ENCODE peak calls at places on chromosomes 4 and X, in five cellular contexts. One of them, this sample, is unnamed.
A peak's percentile ranks its signal among the peaks of the same experiment; 100 is the strongest.

GRCh38 chr4:41061482-41062185 is 152.7 kb downstream of the APBB2 start:
- DNase-seq in astrocyte of the spinal cord: peak; percentile 32
- DNase-seq in BJ: no peak
- DNase-seq in uterus: no peak
- DNase-seq in mammary epithelial cell: no peak
- DNase-seq in this sample: no peak

GRCh38 chrX:13081385-13082285 is 37.2 kb upstream of the FAM9C start:
- DNase-seq in astrocyte of the spinal cord: no peak
- DNase-seq in BJ: no peak
- DNase-seq in uterus: no peak
- DNase-seq in mammary epithelial cell: no peak
- DNase-seq in this sample: no peak

GRCh38 chrX:82528525-82528924 is 979.6 kb upstream of the POU3F4 start:
- DNase-seq in astrocyte of the spinal cord: no peak
- DNase-seq in BJ: no peak
- DNase-seq in uterus: no peak
- DNase-seq in mammary epithelial cell: no peak
- DNase-seq in this sample: no peak

GRCh38 chrX:2463973-2464676 is 36.7 kb downstream of the DHRSX start:
- DNase-seq in astrocyte of the spinal cord: peak; percentile 14
- DNase-seq in BJ: no peak
- DNase-seq in uterus: no peak
- DNase-seq in mammary epithelial cell: no peak
- DNase-seq in this sample: no peak

GRCh38 chr4:155478336-155478825 is 101.6 kb upstream of the MAP9 start:
- DNase-seq in astrocyte of the spinal cord: no peak
- DNase-seq in BJ: no peak
- DNase-seq in uterus: no peak
- DNase-seq in mammary epithelial cell: no peak
- DNase-seq in this sample: no peak

GRCh38 chr4:102606261-102606660 is 105.1 kb downstream of the NFKB1 start:
- DNase-seq in astrocyte of the spinal cord: no peak
- DNase-seq in BJ: no peak
- DNase-seq in uterus: no peak
- DNase-seq in mammary epithelial cell: no peak
- DNase-seq in this sample: no peak

GRCh38 chrX:1599791-1600405 is 8.5 kb downstream of the AKAP17A start:
- DNase-seq in astrocyte of the spinal cord: no peak
- DNase-seq in BJ: no peak
- DNase-seq in uterus: no peak
- DNase-seq in mammary epithelial cell: no peak
- DNase-seq in this sample: no peak

GRCh38 chr4:139556735-139557505 is 901 bp upstream of the SETD7 start:
- DNase-seq in astrocyte of the spinal cord: peak; percentile 33
- DNase-seq in BJ: no peak
- DNase-seq in uterus: peak; percentile 58
- DNase-seq in mammary epithelial cell: peak; percentile 37
- DNase-seq in this sample: no peak

GRCh38 chr4:162056947-162057346 is 106.9 kb downstream of the FSTL5 start:
- DNase-seq in astrocyte of the spinal cord: no peak
- DNase-seq in BJ: no peak
- DNase-seq in uterus: no peak
- DNase-seq in mammary epithelial cell: no peak
- DNase-seq in this sample: no peak

GRCh38 chr4:151711680-151712079 is 49.1 kb downstream of the GATB start:
- DNase-seq in astrocyte of the spinal cord: no peak
- DNase-seq in BJ: no peak
- DNase-seq in uterus: no peak
- DNase-seq in mammary epithelial cell: no peak
- DNase-seq in this sample: no peak

GRCh38 chr4:36757623-36758311 is 476.4 kb downstream of the DTHD1 start:
- DNase-seq in astrocyte of the spinal cord: no peak
- DNase-seq in BJ: no peak
- DNase-seq in uterus: no peak
- DNase-seq in mammary epithelial cell: no peak
- DNase-seq in this sample: no peak

GRCh38 chr4:152099061-152099425 is 338.2 kb upstream of the GATB start:
- DNase-seq in astrocyte of the spinal cord: no peak
- DNase-seq in BJ: no peak
- DNase-seq in uterus: no peak
- DNase-seq in mammary epithelial cell: no peak
- DNase-seq in this sample: no peak

GRCh38 chr4:148116264-148116663 is 325.9 kb downstream of the NR3C2 start:
- DNase-seq in astrocyte of the spinal cord: peak; percentile 83
- DNase-seq in BJ: peak; percentile 15
- DNase-seq in uterus: no peak
- DNase-seq in mammary epithelial cell: no peak
- DNase-seq in this sample: peak; percentile 44

GRCh38 chr4:170111546-170111945 is 21.8 kb upstream of the AADAT start:
- DNase-seq in astrocyte of the spinal cord: no peak
- DNase-seq in BJ: no peak
- DNase-seq in uterus: no peak
- DNase-seq in mammary epithelial cell: no peak
- DNase-seq in this sample: no peak

GRCh38 chr4:11436084-11436483 is 7.4 kb upstream of the HS3ST1 start:
- DNase-seq in astrocyte of the spinal cord: no peak
- DNase-seq in BJ: no peak
- DNase-seq in uterus: no peak
- DNase-seq in mammary epithelial cell: no peak
- DNase-seq in this sample: no peak

GRCh38 chrX:137428251-137428661 is 137.7 kb upstream of the ZIC3 start:
- DNase-seq in astrocyte of the spinal cord: no peak
- DNase-seq in BJ: no peak
- DNase-seq in uterus: no peak
- DNase-seq in mammary epithelial cell: no peak
- DNase-seq in this sample: no peak

GRCh38 chr4:188110741-188111458 is 1.5 kb upstream of the TRIML2 start:
- DNase-seq in astrocyte of the spinal cord: no peak
- DNase-seq in BJ: no peak
- DNase-seq in uterus: no peak
- DNase-seq in mammary epithelial cell: peak; percentile 78
- DNase-seq in this sample: no peak

GRCh38 chrX:130212371-130212770 is 40.6 kb downstream of the RAB33A start:
- DNase-seq in astrocyte of the spinal cord: no peak
- DNase-seq in BJ: no peak
- DNase-seq in uterus: no peak
- DNase-seq in mammary epithelial cell: no peak
- DNase-seq in this sample: no peak

GRCh38 chr4:54233697-54234496 is 4.8 kb downstream of the PDGFRA start:
- DNase-seq in astrocyte of the spinal cord: peak; percentile 84
- DNase-seq in BJ: no peak
- DNase-seq in uterus: peak; percentile 82
- DNase-seq in mammary epithelial cell: peak; percentile 59
- DNase-seq in this sample: no peak

GRCh38 chr4:65340382-65341109 is 329.7 kb downstream of the EPHA5 start:
- DNase-seq in astrocyte of the spinal cord: no peak
- DNase-seq in BJ: no peak
- DNase-seq in uterus: no peak
- DNase-seq in mammary epithelial cell: no peak
- DNase-seq in this sample: no peak

GRCh38 chrX:69133561-69134542 is 31.4 kb downstream of the PJA1 start:
- DNase-seq in astrocyte of the spinal cord: peak; percentile 63
- DNase-seq in BJ: no peak
- DNase-seq in uterus: peak; percentile 49
- DNase-seq in mammary epithelial cell: peak; percentile 61
- DNase-seq in this sample: peak; percentile 46

GRCh38 chr4:129561280-129561679 is 465.3 kb downstream of the C4orf33 start:
- DNase-seq in astrocyte of the spinal cord: no peak
- DNase-seq in BJ: no peak
- DNase-seq in uterus: no peak
- DNase-seq in mammary epithelial cell: no peak
- DNase-seq in this sample: no peak

GRCh38 chrX:148572332-148572731 is 71.9 kb downstream of the AFF2 start:
- DNase-seq in astrocyte of the spinal cord: no peak
- DNase-seq in BJ: no peak
- DNase-seq in uterus: no peak
- DNase-seq in mammary epithelial cell: peak; percentile 41
- DNase-seq in this sample: no peak

GRCh38 chr4:78720151-78720726 is 55.9 kb upstream of the BMP2K start:
- DNase-seq in astrocyte of the spinal cord: no peak
- DNase-seq in BJ: no peak
- DNase-seq in uterus: no peak
- DNase-seq in mammary epithelial cell: no peak
- DNase-seq in this sample: no peak

GRCh38 chr4:24394041-24394440 is 190.3 kb downstream of the DHX15 start:
- DNase-seq in astrocyte of the spinal cord: peak; percentile 78
- DNase-seq in BJ: peak; percentile 1
- DNase-seq in uterus: no peak
- DNase-seq in mammary epithelial cell: no peak
- DNase-seq in this sample: no peak

GRCh38 chr4:161604516-161605300 is 559.1 kb downstream of the FSTL5 start:
- DNase-seq in astrocyte of the spinal cord: no peak
- DNase-seq in BJ: no peak
- DNase-seq in uterus: no peak
- DNase-seq in mammary epithelial cell: no peak
- DNase-seq in this sample: no peak

GRCh38 chrX:101462892-101463291 is 22.4 kb upstream of the ARMCX4 start:
- DNase-seq in astrocyte of the spinal cord: peak; percentile 22
- DNase-seq in BJ: no peak
- DNase-seq in uterus: no peak
- DNase-seq in mammary epithelial cell: peak; percentile 16
- DNase-seq in this sample: no peak

GRCh38 chr4:40576651-40577480 is 52.8 kb downstream of the RBM47 start:
- DNase-seq in astrocyte of the spinal cord: peak; percentile 82
- DNase-seq in BJ: peak; percentile 51
- DNase-seq in uterus: peak; percentile 25
- DNase-seq in mammary epithelial cell: peak; percentile 78
- DNase-seq in this sample: peak; percentile 50

DNA sequence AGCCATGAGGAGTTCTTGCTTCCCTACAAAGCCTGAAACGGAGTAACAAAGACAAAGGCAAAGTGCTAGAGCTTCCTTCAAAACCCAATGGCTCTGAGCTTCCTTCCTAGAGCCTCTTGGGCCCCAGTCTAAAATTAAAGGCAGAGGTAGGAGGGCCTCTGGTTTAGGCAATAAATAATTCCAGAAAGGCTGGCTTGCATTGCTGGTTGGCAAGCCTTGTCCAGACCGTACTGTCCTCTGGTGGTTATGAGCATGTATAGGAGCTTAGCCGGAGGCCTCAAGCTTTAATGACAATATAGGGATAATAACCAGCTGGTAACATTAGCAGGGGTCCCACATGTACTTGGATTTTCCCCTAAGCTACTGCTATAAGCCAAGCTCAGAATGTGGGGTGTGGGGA is 237.3 kb downstream of the AR start:
- DNase-seq in astrocyte of the spinal cord: no peak
- DNase-seq in BJ: no peak
- DNase-seq in uterus: peak; percentile 35
- DNase-seq in mammary epithelial cell: no peak
- DNase-seq in this sample: no peak
- TF ChIP-seq CTCF in astrocyte of the spinal cord: peak; percentile 40
- TF ChIP-seq CTCF in BJ: peak; percentile 60
- TF ChIP-seq CTCF in uterus: peak; percentile 40
- TF ChIP-seq CTCF in mammary epithelial cell: no peak
- TF ChIP-seq CTCF in this sample: peak; percentile 52

GRCh38 chr4:42399393-42399792 is 2.1 kb downstream of the SHISA3 start:
- DNase-seq in astrocyte of the spinal cord: no peak
- DNase-seq in BJ: no peak
- DNase-seq in uterus: no peak
- DNase-seq in mammary epithelial cell: no peak
- DNase-seq in this sample: no peak
- H3K4me3 ChIP-seq in astrocyte of the spinal cord: no peak overlapping the region
- H3K4me3 ChIP-seq in BJ: no peak overlapping the region
- H3K4me3 ChIP-seq in uterus: no peak overlapping the region
- H3K4me3 ChIP-seq in mammary epithelial cell: no peak overlapping the region
- H3K4me3 ChIP-seq in this sample: no peak overlapping the region

GRCh38 chrX:49101629-49101984 is 21.9 kb upstream of the WDR45 start:
- DNase-seq in astrocyte of the spinal cord: no peak
- DNase-seq in BJ: no peak
- DNase-seq in uterus: no peak
- DNase-seq in mammary epithelial cell: no peak
- DNase-seq in this sample: no peak
- TF ChIP-seq CTCF in astrocyte of the spinal cord: no peak
- TF ChIP-seq CTCF in BJ: no peak
- TF ChIP-seq CTCF in uterus: no peak
- TF ChIP-seq CTCF in mammary epithelial cell: no peak
- TF ChIP-seq CTCF in this sample: no peak

GRCh38 chr4:8279321-8280157 is 10.0 kb downstream of the HTRA3 start:
- DNase-seq in astrocyte of the spinal cord: no peak
- DNase-seq in BJ: no peak
- DNase-seq in uterus: no peak
- DNase-seq in mammary epithelial cell: no peak
- DNase-seq in this sample: no peak

GRCh38 chr4:8277356-8278008 is 7.9 kb downstream of the HTRA3 start:
- DNase-seq in astrocyte of the spinal cord: no peak
- DNase-seq in BJ: no peak
- DNase-seq in uterus: no peak
- DNase-seq in mammary epithelial cell: no peak
- DNase-seq in this sample: no peak

GRCh38 chr4:8276358-8277240 is 7.0 kb downstream of the HTRA3 start:
- DNase-seq in astrocyte of the spinal cord: peak; percentile 45
- DNase-seq in BJ: no peak
- DNase-seq in uterus: no peak
- DNase-seq in mammary epithelial cell: no peak
- DNase-seq in this sample: no peak

GRCh38 chr4:8278421-8279287 is 9.1 kb downstream of the HTRA3 start:
- DNase-seq in astrocyte of the spinal cord: peak; percentile 83
- DNase-seq in BJ: peak; percentile 59
- DNase-seq in uterus: peak; percentile 78
- DNase-seq in mammary epithelial cell: peak; percentile 46
- DNase-seq in this sample: peak; percentile 32

GRCh38 chr4:8278009-8278395 is 8.4 kb downstream of the HTRA3 start:
- DNase-seq in astrocyte of the spinal cord: no peak
- DNase-seq in BJ: no peak
- DNase-seq in uterus: no peak
- DNase-seq in mammary epithelial cell: no peak
- DNase-seq in this sample: no peak
- H3K4me3 ChIP-seq in astrocyte of the spinal cord: no peak overlapping the region
- H3K4me3 ChIP-seq in BJ: no peak overlapping the region
- H3K4me3 ChIP-seq in uterus: no peak overlapping the region
- H3K4me3 ChIP-seq in mammary epithelial cell: no peak overlapping the region
- H3K4me3 ChIP-seq in this sample: no peak overlapping the region

DNA sequence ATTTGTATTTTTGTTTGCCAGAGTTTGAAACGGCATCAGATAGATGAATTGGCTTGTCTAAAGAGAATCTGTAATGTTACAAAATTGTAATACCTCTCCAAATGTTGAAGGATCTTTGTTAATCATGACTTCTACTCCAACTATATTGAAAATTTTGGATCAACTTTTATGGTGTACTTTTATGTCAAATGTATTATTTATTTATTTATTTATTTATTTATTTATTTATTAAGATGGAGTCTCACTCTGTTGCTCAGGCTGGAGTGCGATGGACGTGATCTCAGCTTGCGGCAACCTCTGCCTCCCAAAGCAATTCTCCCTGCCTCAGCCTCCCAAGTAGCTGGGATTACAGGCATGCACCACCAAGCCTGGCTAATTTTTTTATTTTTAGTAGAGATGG is 36.0 kb downstream of the RPA4 start:
- DNase-seq in astrocyte of the spinal cord: no peak
- DNase-seq in BJ: no peak
- DNase-seq in uterus: no peak
- DNase-seq in mammary epithelial cell: no peak
- DNase-seq in this sample: no peak
- TF ChIP-seq CTCF in astrocyte of the spinal cord: no peak
- TF ChIP-seq CTCF in BJ: no peak
- TF ChIP-seq CTCF in uterus: no peak
- TF ChIP-seq CTCF in mammary epithelial cell: no peak
- TF ChIP-seq CTCF in this sample: no peak

GRCh38 chr4:173367946-173368345 is 2.8 kb upstream of the SAP30 start:
- DNase-seq in astrocyte of the spinal cord: peak; percentile 11
- DNase-seq in BJ: no peak
- DNase-seq in uterus: no peak
- DNase-seq in mammary epithelial cell: peak; percentile 15
- DNase-seq in this sample: no peak
- H3K4me3 ChIP-seq in astrocyte of the spinal cord: no peak overlapping the region
- H3K4me3 ChIP-seq in BJ: no peak overlapping the region
- H3K4me3 ChIP-seq in uterus: peak overlapping the region; percentile 85
- H3K4me3 ChIP-seq in mammary epithelial cell: no peak overlapping the region
- H3K4me3 ChIP-seq in this sample: no peak overlapping the region

This sample was measured in AG09309.